ENCODE peak calls at places on chromosomes 4 and X, in four cellular contexts. N is cardiac muscle cell; X is fibroblast of mammary gland; E is CD8-positive, alpha-beta T cell. A is an unnamed sample.

GRCh38 chrX:21658746-21659145 is 616 bp upstream of the KLHL34 start:
- DNase-seq in N (no peak), X (no peak), E (no peak), A (peak)

GRCh38 chr4:52640808-52641595 is 18.1 kb downstream of the USP46 start:
- DNase-seq in N (no peak), X (no peak), E (no peak), A (no peak)

GRCh38 chrX:1390621-1391369 is 1.1 kb downstream of the SLC25A6 start:
- DNase-seq in N (no peak), X (no peak), E (no peak), A (peak)

GRCh38 chrX:102338162-102338561 is 91.2 kb downstream of the NXF2 start:
- DNase-seq in N (no peak), X (no peak), E (no peak), A (no peak)

GRCh38 chrX:16386126-16386525 is 218.8 kb downstream of the MAGEB17 start:
- DNase-seq in N (no peak), X (no peak), E (no peak), A (no peak)

GRCh38 chr4:1356181-1356998 is 9.4 kb downstream of the UVSSA start:
- DNase-seq in N (peak), X (peak), E (peak), A (peak)

GRCh38 chrX:20267924-20268701 is 1.4 kb upstream of the RPS6KA3 start:
- DNase-seq in N (peak), X (no peak), E (peak), A (peak)

GRCh38 chr4:24244663-24245519 is 339.5 kb downstream of the DHX15 start:
- DNase-seq in N (peak), X (peak), E (no peak), A (peak)

GRCh38 chr4:113673450-113673849 is 88.1 kb downstream of the CAMK2D start:
- DNase-seq in N (no peak), X (peak), E (peak), A (no peak)

GRCh38 chr4:109600431-109600830 is 40.4 kb downstream of the MCUB start:
- DNase-seq in N (no peak), X (no peak), E (no peak), A (no peak)

GRCh38 chrX:41085883-41086626 is 810 bp downstream of the USP9X start:
- DNase-seq in N (peak), X (peak), E (peak), A (peak)

GRCh38 chr4:123396294-123397275 is at the start of gene SPRY1:
- DNase-seq in N (peak), X (peak), E (peak), A (peak)

GRCh38 chr4:152348670-152349069 is 187.2 kb downstream of the FBXW7 start:
- DNase-seq in N (peak), X (peak), E (no peak), A (no peak)

GRCh38 chr4:20456416-20456815 is 204.7 kb downstream of the SLIT2 start:
- DNase-seq in N (no peak), X (no peak), E (no peak), A (no peak)

GRCh38 chrX:43654431-43655150 is 1.5 kb upstream of the MAOA start:
- DNase-seq in N (peak), X (peak), E (peak), A (peak)

GRCh38 chr4:84698962-84699671 is 116.2 kb downstream of the CDS1 start:
- DNase-seq in N (no peak), X (no peak), E (no peak), A (no peak)

GRCh38 chr4:99201687-99202086 is 17.4 kb downstream of the ADH6 start:
- DNase-seq in N (no peak), X (peak), E (no peak), A (no peak)

GRCh38 chr4:129043523-129043922 is 49.8 kb downstream of the SCLT1 start:
- DNase-seq in N (no peak), X (peak), E (no peak), A (no peak)

GRCh38 chrX:15151267-15152196 is 118.4 kb downstream of the ASB9 start:
- DNase-seq in N (no peak), X (no peak), E (no peak), A (no peak)

GRCh38 chr4:54516556-54517215 is 141.1 kb upstream of the KIT start:
- DNase-seq in N (peak), X (peak), E (no peak), A (no peak)

GRCh38 chr4:2685541-2685940 is 70.6 kb downstream of the TNIP2 start:
- DNase-seq in N (no peak), X (peak), E (no peak), A (no peak)

GRCh38 chrX:123835661-123836371 is 24.0 kb upstream of the XIAP start:
- DNase-seq in N (no peak), X (peak), E (no peak), A (no peak)

GRCh38 chrX:42143866-42144592 is 220.7 kb upstream of the CASK start:
- DNase-seq in N (peak), X (no peak), E (no peak), A (no peak)

GRCh38 chr4:78656968-78657445 is 105.4 kb downstream of the ANXA3 start:
- DNase-seq in N (no peak), X (no peak), E (no peak), A (no peak)

GRCh38 chr4:6906046-6906445 is 3.6 kb upstream of the TBC1D14 start:
- DNase-seq in N (no peak), X (no peak), E (no peak), A (no peak)

GRCh38 chr4:77264826-77265225 is 107.8 kb downstream of the CCNG2 start:
- DNase-seq in N (no peak), X (no peak), E (no peak), A (no peak)

GRCh38 chr4:86451560-86452322 is 91.9 kb upstream of the MAPK10 start:
- DNase-seq in N (no peak), X (peak), E (no peak), A (no peak)

GRCh38 chr4:102627831-102628523 is 126.8 kb downstream of the NFKB1 start:
- DNase-seq in N (no peak), X (peak), E (no peak), A (no peak)

GRCh38 chr4:112532267-112532666 is 16.3 kb upstream of the NEUROG2 start:
- DNase-seq in N (no peak), X (peak), E (no peak), A (no peak)

GRCh38 chrX:119008122-119008744 is 33.8 kb downstream of the LONRF3 start:
- DNase-seq in N (peak), X (peak), E (peak), A (peak)

GRCh38 chr4:73620115-73620792 is at the start of gene RASSF6:
- DNase-seq in N (peak), X (no peak), E (no peak), A (no peak)

GRCh38 chrX:30577362-30577961 is at the start of gene TASL:
- DNase-seq in N (no peak), X (no peak), E (no peak), A (no peak)

GRCh38 chr4:133147922-133148689 is 988 bp upstream of the PCDH10 start:
- DNase-seq in N (peak), X (peak), E (no peak), A (no peak)

GRCh38 chr4:82124365-82124764 is 249.4 kb downstream of the HNRNPD start:
- DNase-seq in N (no peak), X (no peak), E (no peak), A (no peak)

GRCh38 chr4:76690091-76690905 is 207.6 kb downstream of the SOWAHB start:
- DNase-seq in N (no peak), X (no peak), E (no peak), A (no peak)

GRCh38 chr4:158535130-158535614 is 13.5 kb downstream of the RXFP1 start:
- DNase-seq in N (no peak), X (peak), E (no peak), A (no peak)

GRCh38 chr4:7831858-7832257 is 107.8 kb downstream of the AFAP1 start:
- DNase-seq in N (no peak), X (no peak), E (no peak), A (no peak)

GRCh38 chr4:181437895-181438294 is 805.3 kb upstream of the TENM3 start:
- DNase-seq in N (no peak), X (no peak), E (no peak), A (no peak)
- TF ChIP-seq CTCF in N (no peak), X (no peak), E (no peak), A (no peak)

DNA sequence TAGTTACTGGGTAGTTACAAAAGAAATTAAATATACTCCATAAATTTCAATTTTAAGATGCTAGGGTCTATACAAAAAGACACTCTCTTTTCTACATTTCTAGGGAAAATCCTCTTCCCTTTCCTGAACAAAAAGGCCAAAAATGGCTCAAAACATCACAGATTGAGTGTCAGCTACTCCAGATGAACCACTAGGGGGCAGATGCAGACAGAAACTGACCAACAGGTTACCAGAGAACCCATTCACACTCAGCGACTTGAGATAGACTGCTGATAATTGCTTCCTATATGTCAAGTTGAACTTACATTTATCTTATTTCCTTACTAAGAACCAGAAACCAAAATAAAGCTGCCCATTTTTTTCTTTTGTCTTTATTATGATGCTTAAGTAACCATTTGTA is 83.4 kb upstream of the MID1IP1 start:
- DNase-seq in N (peak), X (peak), E (no peak), A (no peak)
- TF ChIP-seq CTCF in N (peak), X (peak), E (no peak), A (peak)

DNA sequence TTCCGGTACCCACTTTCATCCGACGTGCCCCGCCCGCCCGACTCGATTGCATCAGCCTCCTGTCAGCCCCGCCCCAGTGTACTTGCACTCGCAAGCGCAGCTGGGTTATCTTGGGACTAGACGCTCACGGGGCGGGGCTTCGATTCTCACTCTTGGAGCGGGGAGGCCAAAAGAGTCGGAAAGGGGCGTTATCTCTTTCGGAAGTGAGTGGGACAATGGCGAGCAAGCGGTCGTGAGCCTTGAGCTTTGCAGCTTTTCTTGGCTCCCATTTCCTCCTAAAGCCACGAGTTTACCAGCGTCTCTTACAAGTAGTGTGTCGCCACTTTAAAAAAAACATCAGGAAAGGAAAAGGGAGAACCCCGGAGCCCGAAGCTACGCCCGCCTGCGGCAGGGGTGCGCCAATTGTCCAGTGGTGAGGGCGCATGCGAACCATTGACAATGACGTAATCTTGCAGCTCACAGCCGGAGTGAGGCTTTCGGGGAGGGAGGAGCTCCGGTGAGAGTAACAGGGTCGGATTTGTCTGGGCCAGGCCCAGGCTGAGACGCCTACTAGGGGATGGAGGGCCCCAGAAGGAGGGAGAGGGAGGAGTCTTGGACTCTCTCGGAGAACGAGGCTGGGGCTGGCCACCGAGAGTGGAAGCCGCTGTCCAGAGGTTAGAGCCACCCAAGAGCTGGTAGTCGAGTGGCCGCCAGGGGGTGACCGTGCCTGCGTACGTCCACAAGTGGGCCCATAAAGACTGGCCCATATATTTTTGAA is 109.5 kb downstream of the GNL3L start:
- DNase-seq in N (peak), X (peak), E (peak), A (peak)
- TF ChIP-seq CTCF in N (peak), X (peak), E (peak), A (peak)

GRCh38 chrX:39327255-39327654 is 526.0 kb downstream of the MID1IP1 start:
- DNase-seq in N (no peak), X (no peak), E (no peak), A (no peak)

GRCh38 chrX:39328661-39329060 is 527.4 kb downstream of the MID1IP1 start:
- DNase-seq in N (no peak), X (no peak), E (no peak), A (no peak)

GRCh38 chrX:39327705-39328104 is 526.4 kb downstream of the MID1IP1 start:
- DNase-seq in N (no peak), X (no peak), E (no peak), A (no peak)

GRCh38 chrX:39335447-39336235 is 534.4 kb downstream of the MID1IP1 start:
- DNase-seq in N (no peak), X (no peak), E (no peak), A (no peak)

DNA sequence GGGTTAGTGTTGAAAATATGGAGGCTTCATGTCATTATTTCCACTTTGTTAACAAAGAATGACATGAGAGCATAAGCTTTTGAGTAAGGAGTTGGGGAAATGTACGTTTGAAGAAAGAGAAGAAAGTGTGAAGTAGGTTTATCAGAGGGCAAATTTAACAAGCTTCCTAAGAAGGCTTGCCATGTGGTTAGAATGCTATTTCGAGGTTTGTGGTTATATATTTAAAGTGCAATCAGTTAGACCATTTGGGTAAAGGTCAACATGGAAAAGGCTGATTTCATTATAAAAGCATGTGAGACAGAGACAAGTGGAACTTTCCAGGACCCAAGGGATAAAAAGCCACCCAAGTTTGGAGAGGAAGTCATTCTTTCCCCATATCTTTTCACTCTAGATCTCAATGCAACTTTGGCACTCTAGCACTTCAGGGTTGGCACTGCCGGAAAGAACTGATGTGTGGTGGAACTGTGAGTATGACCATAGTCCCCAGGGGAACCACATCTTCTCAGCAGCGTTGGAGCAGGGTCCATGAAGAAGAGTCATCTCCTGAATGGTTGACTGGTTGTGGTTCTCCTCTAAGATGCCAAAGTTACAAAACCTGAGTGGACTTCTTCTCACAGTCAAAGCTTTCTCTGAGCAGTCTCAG is 529.9 kb downstream of the MID1IP1 start:
- DNase-seq in N (no peak), X (no peak), E (no peak), A (no peak)
- TF ChIP-seq CTCF in N (no peak), X (no peak), E (no peak), A (no peak)

GRCh38 chr4:176150283-176150682 is 45.1 kb downstream of the SPATA4 start:
- DNase-seq in N (peak), X (peak), E (no peak), A (no peak)
- TF ChIP-seq CTCF in N (no peak), X (peak), E (peak), A (peak)

GRCh38 chr4:16264798-16265197 is 38.5 kb upstream of the TAPT1 start:
- DNase-seq in N (peak), X (peak), E (no peak), A (no peak)
- TF ChIP-seq CTCF in N (peak), X (peak), E (peak), A (peak)

GRCh38 chrX:71911023-71911730 is 532 bp downstream of the NHSL2 start:
- DNase-seq in N (peak), X (no peak), E (peak), A (peak)
- TF ChIP-seq CTCF in N (peak), X (no peak), E (no peak), A (peak)

A was measured in psoas muscle.